ENCODE peak calls at places on chromosomes 5 and 9, in ten cellular contexts. R is cardiac muscle cell; T is pancreas; X is A549; M is neural progenitor cell; A is SJSA1; V is fibroblast of lung; J is CD4-positive, alpha-beta memory T cell; G is Peyer's patch; Y is adrenal gland. D is an unnamed sample. For H3K9me3 and H3K4me1, the result is how much of the 10 kb centered on the place peaks cover.

GRCh38 chr9:21762064-21762463 is 40.4 kb upstream of the MTAP start:
- DNase-seq in Y (no peak), G (no peak), A (no peak), J (no peak), R (no peak), V (no peak), X (no peak), T (no peak), M (no peak), D (no peak)

GRCh38 chr9:113298924-113299770 is 4.0 kb downstream of the RNF183 start:
- DNase-seq in V (no peak), G (no peak), T (no peak), X (no peak), R (no peak), M (no peak), Y (no peak), A (no peak), J (no peak), D (no peak)

GRCh38 chr9:128987800-128988199 is 40.3 kb downstream of the NUP188 start:
- DNase-seq in X (no peak), J (no peak), T (no peak), M (no peak), A (no peak), Y (peak), G (no peak), R (no peak), V (peak), D (no peak)

GRCh38 chr9:69768716-69769115 is 8.9 kb upstream of the PTAR1 start:
- DNase-seq in G (no peak), Y (no peak), R (no peak), A (no peak), M (no peak), J (no peak), T (no peak), X (no peak), V (peak), D (no peak)

GRCh38 chr5:158154226-158155005 is 295.5 kb upstream of the CLINT1 start:
- DNase-seq in M (no peak), V (peak), R (no peak), A (no peak), X (no peak), G (no peak), J (no peak), Y (peak), T (peak), D (peak)

GRCh38 chr9:14197459-14197858 is 116.5 kb downstream of the NFIB start:
- DNase-seq in R (no peak), A (no peak), X (no peak), J (no peak), M (no peak), G (no peak), T (no peak), V (no peak), Y (no peak), D (no peak)

GRCh38 chr9:33225319-33226152 is 14.4 kb upstream of the SPINK4 start:
- DNase-seq in A (peak), T (peak), Y (peak), R (peak), X (no peak), G (no peak), M (peak), J (peak), V (peak), D (peak)

GRCh38 chr9:97561501-97561900 is 60.0 kb downstream of the TMOD1 start:
- DNase-seq in G (no peak), X (no peak), M (no peak), J (no peak), V (no peak), A (no peak), T (no peak), Y (peak), R (no peak), D (no peak)

GRCh38 chr5:176744584-176744965 is 65.8 kb upstream of the UNC5A start:
- DNase-seq in A (no peak), R (no peak), M (peak), V (no peak), G (no peak), X (peak), Y (no peak), T (no peak), J (no peak), D (no peak)

GRCh38 chr5:146130440-146131045 is 25.2 kb upstream of the PLAC8L1 start:
- DNase-seq in J (peak), M (peak), T (no peak), G (no peak), A (peak), X (no peak), V (peak), R (peak), Y (no peak), D (no peak)

GRCh38 chr9:80197661-80198060 is 625.9 kb downstream of the TLE4 start:
- DNase-seq in M (no peak), X (no peak), V (peak), R (no peak), G (no peak), T (no peak), A (peak), J (no peak), Y (no peak), D (no peak)

GRCh38 chr5:96873469-96873868 is 2.8 kb upstream of the ERAP2 start:
- DNase-seq in V (no peak), J (no peak), T (no peak), G (no peak), X (no peak), A (no peak), R (no peak), Y (no peak), M (no peak), D (no peak)

GRCh38 chr9:35162605-35163315 is 951 bp downstream of the UNC13B start:
- DNase-seq in M (no peak), G (no peak), X (no peak), R (no peak), J (peak), Y (no peak), A (no peak), V (peak), T (no peak), D (no peak)

GRCh38 chr5:138666226-138666742 is 86.9 kb upstream of the CTNNA1 start:
- DNase-seq in A (no peak), X (no peak), Y (no peak), R (no peak), J (no peak), M (no peak), V (no peak), T (no peak), G (no peak), D (no peak)

GRCh38 chr5:65290677-65291076 is 191.0 kb downstream of the ADAMTS6 start:
- DNase-seq in T (no peak), M (no peak), R (no peak), A (no peak), V (peak), Y (no peak), G (no peak), J (no peak), X (no peak), D (no peak)

GRCh38 chr5:159552751-159553150 is 222.5 kb upstream of the IL12B start:
- DNase-seq in R (no peak), T (no peak), X (no peak), J (no peak), Y (no peak), A (peak), V (peak), M (peak), G (no peak), D (no peak)

GRCh38 chr5:166382031-166382430 is 1909.4 kb upstream of the WWC1 start:
- DNase-seq in X (no peak), G (no peak), T (no peak), R (no peak), J (no peak), M (peak), A (no peak), V (no peak), Y (no peak), D (no peak)

GRCh38 chr5:132270706-132271105 is 13.2 kb downstream of the PDLIM4 start:
- DNase-seq in Y (no peak), X (no peak), R (no peak), M (no peak), J (no peak), G (no peak), T (no peak), A (no peak), V (no peak), D (peak)

GRCh38 chr5:103690676-103691075 is 128.1 kb upstream of the NUDT12 start:
- DNase-seq in G (no peak), V (peak), R (no peak), T (no peak), J (no peak), M (no peak), A (no peak), Y (no peak), X (no peak), D (no peak)

DNA sequence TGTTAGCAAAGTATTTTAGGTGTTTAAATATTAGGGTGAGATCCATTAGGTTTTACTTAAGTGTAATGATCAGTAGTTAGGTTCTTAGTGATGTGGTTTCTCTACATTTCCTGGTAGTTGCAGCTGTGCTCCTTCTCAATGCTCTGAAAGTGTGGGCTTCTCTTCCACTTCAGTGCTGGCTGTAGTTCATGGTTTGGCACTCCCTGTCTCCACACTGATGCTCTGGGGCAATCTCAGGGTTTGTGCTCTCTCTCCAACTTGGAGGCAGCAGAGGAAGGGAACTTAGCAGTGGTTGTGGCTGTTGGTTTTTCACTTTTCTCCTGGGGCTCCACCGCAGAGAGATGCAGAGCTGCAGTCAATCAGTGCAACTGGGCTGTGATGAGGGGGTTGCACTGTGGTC is 507.5 kb downstream of the TMEM232 start:
- DNase-seq in V (no peak), A (no peak), Y (no peak), G (no peak), J (no peak), T (no peak), R (no peak), X (no peak), M (no peak), D (no peak)
- H3K9me3 ChIP-seq in V (under half), A (under half), Y (under half), G (under half), J (under half), T (under half), R (under half), X (under half), M (under half), D (under half)

GRCh38 chr9:133140174-133140505 is 19.1 kb upstream of the RALGDS start:
- DNase-seq in T (no peak), X (no peak), V (no peak), R (no peak), M (no peak), G (peak), Y (no peak), J (no peak), A (no peak), D (no peak)
- H3K4me1 ChIP-seq in T (half or more), X (under half), V (under half), R (under half), M (under half), G (under half), Y (half or more), J (half or more), A (under half), D (under half)

DNA sequence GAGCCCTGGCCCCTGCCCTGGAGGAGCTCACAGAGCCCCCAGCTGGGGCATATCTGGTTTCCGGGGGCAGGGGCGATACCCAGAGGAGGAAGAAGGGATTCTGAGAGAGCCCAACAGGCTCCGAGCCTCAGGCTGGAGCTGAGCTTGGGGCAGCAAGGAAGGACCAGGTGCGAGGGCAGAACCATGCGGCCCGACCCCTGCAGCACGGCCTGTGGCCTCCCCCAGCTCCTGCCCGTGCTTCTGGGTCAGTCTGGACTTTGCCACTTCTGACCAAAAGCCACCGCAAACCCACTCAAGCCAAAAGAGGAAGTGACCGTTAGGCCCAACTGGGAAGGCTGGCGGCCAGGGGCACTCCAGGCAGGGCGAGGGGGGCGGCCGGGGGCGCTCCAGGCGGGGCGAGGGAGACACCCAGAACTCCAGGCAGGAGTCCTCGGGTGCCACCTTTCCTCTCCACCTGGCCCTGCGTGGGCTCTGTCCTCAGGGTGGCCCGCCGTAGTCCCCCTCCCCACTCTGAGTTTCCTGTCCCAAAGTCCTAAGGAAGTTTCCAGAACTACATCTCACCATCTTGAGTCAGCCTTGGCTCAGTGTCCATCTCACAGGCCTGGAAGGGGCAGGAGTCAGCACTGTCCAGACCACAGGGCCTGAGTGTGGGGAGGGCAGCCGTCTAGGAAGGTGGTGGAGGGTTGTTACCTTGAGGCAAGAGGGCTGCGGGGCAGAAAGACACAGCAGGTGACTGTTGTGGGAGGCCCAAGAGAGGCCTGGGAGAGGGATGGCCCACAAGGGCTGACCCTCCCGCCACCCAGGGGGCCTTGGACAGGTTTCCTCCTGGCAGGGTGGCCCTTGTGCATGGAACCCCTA is 945 bp upstream of the LTC4S start:
- DNase-seq in A (no peak), G (no peak), V (no peak), R (no peak), Y (peak), M (no peak), J (no peak), T (no peak), X (no peak), D (no peak)
- H3K27ac ChIP-seq in A (no peak), G (no peak), V (no peak), R (no peak), Y (peak), M (no peak), J (peak), T (peak), X (no peak), D (peak)

DNA sequence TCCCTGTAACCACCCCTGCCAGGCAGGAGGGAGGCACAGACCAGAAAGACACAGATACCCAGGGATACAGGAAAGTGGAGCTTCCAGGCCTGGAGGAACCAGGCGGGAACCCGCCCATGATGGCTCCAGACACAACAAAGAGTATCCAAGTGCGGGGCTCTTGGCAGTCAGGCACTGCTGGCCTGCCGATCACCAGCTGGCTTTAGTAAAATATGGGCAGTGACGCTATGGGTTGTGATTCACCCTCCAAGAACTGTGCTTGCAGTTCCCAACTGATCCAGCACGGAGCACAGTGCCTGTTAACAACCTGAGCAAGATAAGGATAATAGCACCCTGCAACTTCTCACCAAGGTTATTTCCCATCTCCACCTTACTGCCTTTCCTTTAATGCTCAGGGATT is 463.3 kb downstream of the IRX1 start:
- DNase-seq in J (no peak), V (peak), G (peak), T (no peak), R (peak), Y (no peak), A (no peak), M (no peak), X (no peak), D (peak)
- H3K9me3 ChIP-seq in J (under half), V (under half), G (under half), T (under half), R (under half), Y (under half), A (under half), M (under half), X (under half), D (under half)